ENCODE peak calls at places on chromosomes 2 and 18, in ten cellular contexts. J is heart left ventricle, I is OCI-LY7, V is AG04450, C is upper lobe of right lung, Y is BJ, M is fibroblast of the aortic adventitia, S is astrocyte of the spinal cord, D is GM12864, B is cardiac fibroblast. H is an unnamed sample.

GRCh38 chr2:99066602-99067001 is 74.9 kb upstream of the C2orf15 start:
- DNase-seq in Y (no peak), C (no peak), J (no peak), B (peak), V (peak), D (peak), M (peak), I (peak), S (peak), H (no peak)

GRCh38 chr2:229342376-229342775 is 71.3 kb upstream of the PID1 start:
- DNase-seq in C (peak), S (peak), I (peak), V (no peak), B (peak), D (no peak), M (peak), J (peak), Y (no peak), H (no peak)

GRCh38 chr2:96824079-96824870 is 8.2 kb downstream of the CNNM3 start:
- DNase-seq in M (peak), J (no peak), I (no peak), Y (no peak), S (peak), D (no peak), V (peak), B (peak), C (no peak), H (no peak)

GRCh38 chr2:68536000-68536399 is 68.6 kb downstream of the APLF start:
- DNase-seq in S (no peak), B (no peak), M (no peak), J (no peak), C (no peak), I (no peak), Y (no peak), D (no peak), V (no peak), H (no peak)

GRCh38 chr2:42906557-42907380 is 114.4 kb upstream of the HAAO start:
- DNase-seq in D (no peak), V (no peak), C (no peak), J (peak), I (no peak), M (peak), B (no peak), Y (peak), S (peak), H (peak)

GRCh38 chr2:192940767-192941166 is 746.0 kb upstream of the TMEFF2 start:
- DNase-seq in D (no peak), C (no peak), M (no peak), I (no peak), Y (no peak), B (no peak), V (no peak), J (no peak), S (no peak), H (no peak)

GRCh38 chr2:134365356-134365755 is 111.5 kb downstream of the MGAT5 start:
- DNase-seq in S (no peak), Y (no peak), M (no peak), B (peak), I (peak), C (no peak), V (no peak), D (no peak), J (no peak), H (no peak)

GRCh38 chr2:97849881-97850540 is 136.6 kb downstream of the ZAP70 start:
- DNase-seq in V (no peak), J (no peak), C (no peak), Y (no peak), M (no peak), S (peak), D (peak), I (no peak), B (peak), H (no peak)

GRCh38 chr2:16105664-16106281 is 165.4 kb downstream of the MYCN start:
- DNase-seq in Y (no peak), J (no peak), D (no peak), C (no peak), B (no peak), S (no peak), M (no peak), I (no peak), V (no peak), H (no peak)

GRCh38 chr2:230658877-230659652 is 53.6 kb upstream of the CAB39 start:
- DNase-seq in I (no peak), V (no peak), M (no peak), B (no peak), J (no peak), Y (no peak), C (no peak), S (no peak), D (peak), H (no peak)

GRCh38 chr18:13221821-13222220 is 3.3 kb downstream of the LDLRAD4 start:
- DNase-seq in V (no peak), M (peak), J (peak), D (no peak), Y (peak), I (no peak), S (peak), C (no peak), B (no peak), H (peak)

GRCh38 chr2:121888189-121888557 is 132.7 kb downstream of the TSN start:
- DNase-seq in Y (no peak), B (no peak), I (peak), M (no peak), C (no peak), V (no peak), J (no peak), S (no peak), D (no peak), H (no peak)

GRCh38 chr2:220504890-220505564 is 877.6 kb downstream of the SLC4A3 start:
- DNase-seq in C (no peak), B (peak), Y (no peak), S (peak), I (no peak), J (no peak), V (no peak), D (no peak), M (peak), H (no peak)

GRCh38 chr2:22143840-22144239 is 1020.1 kb downstream of the TDRD15 start:
- DNase-seq in I (no peak), Y (no peak), M (no peak), S (no peak), D (no peak), V (no peak), J (no peak), B (no peak), C (no peak), H (no peak)

GRCh38 chr2:9990735-9991134 is 39.2 kb downstream of the GRHL1 start:
- DNase-seq in B (peak), V (no peak), Y (no peak), J (peak), C (no peak), M (no peak), I (no peak), S (no peak), D (no peak), H (peak)

GRCh38 chr2:714005-714741 is 37.0 kb upstream of the TMEM18 start:
- DNase-seq in B (peak), M (peak), D (peak), J (no peak), I (peak), V (peak), S (peak), Y (no peak), C (no peak), H (no peak)

GRCh38 chr18:34222396-34223163 is 2.1 kb downstream of the NOL4 start:
- DNase-seq in S (peak), J (peak), B (peak), C (peak), M (peak), D (no peak), Y (no peak), V (no peak), I (no peak), H (peak)

GRCh38 chr2:221467610-221468009 is 104.5 kb downstream of the EPHA4 start:
- DNase-seq in C (no peak), V (no peak), B (peak), M (peak), S (peak), Y (no peak), J (no peak), I (no peak), D (no peak), H (no peak)

GRCh38 chr2:146239392-146240135 is 1605.3 kb upstream of the ACVR2A start:
- DNase-seq in B (peak), C (no peak), S (peak), J (no peak), Y (peak), I (no peak), D (no peak), V (peak), M (peak), H (no peak)

GRCh38 chr2:44759823-44760222 is 181.7 kb upstream of the SIX3 start:
- DNase-seq in M (peak), I (no peak), C (no peak), J (no peak), D (no peak), Y (no peak), S (no peak), B (peak), V (no peak), H (no peak)

GRCh38 chr2:121810959-121811853 is 55.8 kb downstream of the TSN start:
- DNase-seq in Y (peak), M (peak), V (peak), I (peak), D (peak), J (peak), B (peak), S (peak), C (no peak), H (no peak)

GRCh38 chr2:207434288-207434687 is 95.5 kb upstream of the CREB1 start:
- DNase-seq in V (no peak), S (no peak), J (no peak), C (no peak), B (peak), M (peak), I (no peak), D (no peak), Y (no peak), H (no peak)

GRCh38 chr18:63356272-63356896 is 10.6 kb downstream of the KDSR start:
- DNase-seq in D (no peak), V (no peak), M (no peak), B (no peak), Y (no peak), I (no peak), C (no peak), S (no peak), J (no peak), H (no peak)

GRCh38 chr2:169803480-169803879 is 4.8 kb downstream of the SSB start:
- DNase-seq in J (no peak), I (no peak), V (no peak), B (no peak), D (no peak), C (no peak), S (no peak), M (no peak), Y (no peak), H (no peak)

GRCh38 chr2:27622921-27623384 is 5.9 kb downstream of the CCDC121 start:
- DNase-seq in B (peak), D (no peak), Y (peak), C (no peak), J (no peak), I (no peak), V (peak), M (peak), S (peak), H (no peak)

GRCh38 chr2:11298592-11298991 is 45.8 kb downstream of the ROCK2 start:
- DNase-seq in Y (peak), M (no peak), I (no peak), S (no peak), C (no peak), V (no peak), D (no peak), B (no peak), J (no peak), H (no peak)

GRCh38 chr2:148876589-148877402 is 1.8 kb downstream of the KIF5C start:
- DNase-seq in S (no peak), C (no peak), V (no peak), M (no peak), Y (no peak), B (no peak), D (no peak), I (peak), J (peak), H (peak)

GRCh38 chr2:239952251-239952650 is 72.9 kb downstream of the NDUFA10 start:
- DNase-seq in V (no peak), I (no peak), D (no peak), C (no peak), J (no peak), M (no peak), S (no peak), Y (no peak), B (no peak), H (peak)

GRCh38 chr2:171999125-171999524 is 628 bp upstream of the METAP1D start:
- DNase-seq in D (no peak), B (no peak), M (no peak), S (no peak), Y (no peak), I (peak), C (no peak), J (no peak), V (no peak), H (no peak)

GRCh38 chr2:170715932-170716777 is 1.0 kb downstream of the SP5 start:
- DNase-seq in D (no peak), J (no peak), S (no peak), I (no peak), Y (no peak), M (no peak), B (no peak), C (peak), V (no peak), H (peak)

GRCh38 chr2:235793163-235793752 is 299.4 kb downstream of the AGAP1 start:
- DNase-seq in S (no peak), M (no peak), B (peak), D (no peak), I (peak), V (no peak), J (no peak), Y (no peak), C (no peak), H (no peak)

GRCh38 chr2:151733781-151734672 is at the start of gene NEB:
- DNase-seq in M (no peak), S (no peak), D (no peak), Y (no peak), I (no peak), C (no peak), V (no peak), B (no peak), J (no peak), H (no peak)
- H3K4me3 ChIP-seq in M (no peak), S (no peak), D (no peak), Y (no peak), I (no peak), C (no peak), V (no peak), B (no peak), J (no peak), H (no peak)

DNA sequence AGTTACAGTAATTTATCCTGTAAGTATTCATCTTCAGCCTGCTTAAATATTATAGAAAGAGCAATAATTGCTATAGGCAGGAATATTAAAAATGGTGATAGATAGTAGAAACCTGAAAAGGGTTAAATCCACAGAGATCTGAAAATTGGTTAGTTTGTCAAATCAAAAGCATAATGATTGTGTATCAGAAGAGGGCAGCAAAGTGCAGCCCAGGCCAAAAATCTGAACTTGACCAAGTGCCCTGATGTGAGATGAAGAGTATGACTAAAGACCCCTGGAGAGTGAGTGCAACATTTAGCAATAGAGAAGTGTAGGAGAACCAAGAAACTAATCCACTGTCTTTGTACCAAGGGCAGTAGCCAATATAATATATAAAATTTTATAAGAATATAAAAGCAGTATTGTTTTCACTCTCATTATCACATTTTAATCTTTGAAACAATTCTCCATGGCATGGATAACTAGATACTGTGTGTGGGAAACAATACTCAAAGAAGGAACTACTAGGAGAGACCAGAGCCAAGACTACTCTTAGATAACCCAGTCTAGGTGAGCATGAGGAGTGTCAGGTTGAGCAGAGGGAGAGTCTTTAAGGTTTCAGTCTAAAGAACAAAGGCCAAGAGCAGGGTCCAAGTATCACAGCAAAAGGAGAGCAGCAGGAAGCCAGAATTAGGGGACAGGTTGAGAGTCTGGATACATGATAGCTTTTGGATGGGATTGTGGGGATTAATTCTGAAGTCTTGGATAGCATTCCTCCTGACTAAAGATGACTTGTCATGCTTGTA is 148.7 kb downstream of the CALCRL start:
- DNase-seq in V (no peak), S (peak), Y (no peak), D (no peak), I (no peak), B (peak), M (peak), J (peak), C (no peak), H (no peak)
- TF ChIP-seq CTCF in V (peak), S (peak), Y (peak), D (peak), I (peak), B (peak), M (peak), J (peak), C (peak), H (peak)

GRCh38 chr18:79697178-79697577 is 17.6 kb downstream of the CTDP1 start:
- DNase-seq in S (no peak), C (no peak), J (no peak), V (no peak), Y (no peak), B (no peak), M (no peak), I (no peak), D (no peak), H (no peak)
- H3K4me3 ChIP-seq in S (no peak), C (no peak), J (no peak), V (no peak), Y (no peak), B (no peak), M (no peak), I (no peak), D (no peak), H (no peak)

GRCh38 chr18:26017929-26018328 is 72.5 kb downstream of the SS18 start:
- DNase-seq in J (no peak), Y (no peak), V (no peak), I (no peak), S (no peak), M (no peak), C (no peak), D (no peak), B (no peak), H (no peak)
- TF ChIP-seq CTCF in J (no peak), Y (no peak), V (no peak), I (peak), S (no peak), M (no peak), C (no peak), D (peak), B (no peak), H (no peak)

DNA sequence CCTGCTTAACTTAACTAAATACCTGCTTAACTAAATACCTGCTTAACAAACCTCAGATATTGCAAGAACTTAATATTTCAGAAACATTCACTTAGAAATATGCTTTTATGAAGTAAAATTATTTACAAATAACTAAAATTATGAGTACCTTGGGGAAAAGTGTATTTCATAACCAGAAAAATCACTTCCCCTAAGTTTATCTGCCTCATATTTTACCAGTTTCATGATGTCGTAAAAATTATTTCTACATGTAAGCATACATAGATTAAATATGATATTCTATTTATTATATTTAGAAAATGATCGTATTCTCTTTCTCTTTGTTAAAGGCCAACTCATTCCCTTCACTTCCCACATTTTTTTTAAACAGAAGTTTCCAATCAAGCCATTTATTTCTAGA is 41.5 kb upstream of the DSC1 start:
- DNase-seq in M (no peak), D (no peak), V (no peak), Y (no peak), J (no peak), B (no peak), I (no peak), C (no peak), S (no peak), H (no peak)
- H3K4me3 ChIP-seq in M (no peak), D (no peak), V (no peak), Y (no peak), J (no peak), B (no peak), I (no peak), C (no peak), S (no peak), H (no peak)